ENCODE peak calls at places on chromosomes 13 and 19, in four cellular contexts. E, N, Q and H are unnamed samples.

GRCh38 chr13:72651196-72651595 is 76.2 kb downstream of the MZT1 start:
- DNase-seq in N (no peak), E (no peak), Q (peak), H (peak)

GRCh38 chr19:19540707-19541515 is 2.8 kb downstream of the CILP2 start:
- DNase-seq in E (no peak), Q (no peak), N (no peak), H (peak)

GRCh38 chr13:73556902-73557301 is 498.1 kb downstream of the KLF5 start:
- DNase-seq in N (no peak), E (no peak), Q (no peak), H (no peak)

GRCh38 chr13:90738881-90739280 is 608.6 kb upstream of the MIR17HG start:
- DNase-seq in E (no peak), N (no peak), Q (no peak), H (no peak)

GRCh38 chr13:81326913-81327312 is 986.0 kb upstream of the SPRY2 start:
- DNase-seq in Q (no peak), N (no peak), E (no peak), H (no peak)

GRCh38 chr13:27001705-27002104 is 169.9 kb downstream of the USP12 start:
- DNase-seq in Q (no peak), E (no peak), N (no peak), H (no peak)

GRCh38 chr19:13441810-13442512 is 64.3 kb downstream of the CACNA1A start:
- DNase-seq in Q (peak), N (peak), E (peak), H (peak)

GRCh38 chr19:18278521-18279265 is 2.7 kb downstream of the JUND start:
- DNase-seq in N (peak), E (peak), Q (no peak), H (peak)

GRCh38 chr19:36514012-36514612 is 14.0 kb downstream of the ZNF260 start:
- DNase-seq in N (no peak), E (no peak), Q (no peak), H (no peak)

GRCh38 chr19:14368011-14368513 is 13.2 kb upstream of the ADGRE5 start:
- DNase-seq in N (no peak), E (no peak), Q (no peak), H (peak)

GRCh38 chr13:36796052-36796451 is 23.0 kb upstream of the RFXAP start:
- DNase-seq in E (no peak), Q (no peak), N (no peak), H (peak)

GRCh38 chr13:48317511-48317981 is 14.0 kb downstream of the RB1 start:
- DNase-seq in N (no peak), Q (no peak), E (peak), H (no peak)

GRCh38 chr13:98493035-98493401 is 83.9 kb downstream of the STK24 start:
- DNase-seq in Q (no peak), N (no peak), E (no peak), H (no peak)
- H3K4me3 ChIP-seq in Q (no peak), N (no peak), E (no peak), H (no peak)

DNA sequence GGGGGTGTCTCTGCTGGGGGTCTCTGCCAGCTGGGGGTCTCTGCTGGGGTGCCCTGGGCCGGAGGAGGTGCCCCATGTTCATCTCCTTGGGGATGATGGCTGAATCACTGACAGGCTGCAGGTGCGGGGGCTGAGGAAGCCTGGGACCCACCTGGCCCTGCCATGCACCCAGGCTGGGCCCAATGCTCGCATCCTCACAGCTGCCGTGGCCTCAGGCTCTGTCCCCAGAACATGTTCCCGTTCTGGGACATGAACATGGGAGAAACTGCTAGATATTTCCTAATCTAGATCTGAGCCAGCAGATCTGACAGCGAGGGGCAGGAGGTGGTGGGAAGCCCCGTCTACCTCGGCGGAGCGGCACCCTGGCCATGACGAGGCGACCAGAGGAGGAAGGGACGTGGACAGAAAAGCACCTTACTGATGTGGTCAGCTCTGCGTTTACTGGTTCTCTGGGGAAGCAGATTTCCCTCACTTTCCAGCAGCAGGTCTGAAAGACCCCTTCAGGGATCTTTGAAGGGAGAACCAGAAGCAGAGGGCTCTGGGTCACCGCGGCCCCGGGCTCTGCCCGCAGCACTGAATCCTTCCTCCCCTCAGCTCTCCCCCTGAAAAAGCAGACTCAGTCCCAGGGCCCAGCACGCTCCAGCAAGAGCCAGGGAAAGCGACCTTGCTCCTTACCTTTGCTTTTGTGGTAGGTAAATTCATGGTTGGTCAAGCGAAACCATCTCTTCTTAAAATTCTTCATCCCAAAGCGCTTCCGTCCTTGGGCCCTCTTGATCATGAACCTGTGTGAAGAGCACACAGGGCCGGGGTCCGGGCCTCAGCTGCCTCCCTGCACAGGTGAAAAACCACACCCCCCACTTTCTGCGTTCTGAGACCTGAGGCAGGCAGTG is 26.5 kb upstream of the C13orf46 start:
- DNase-seq in Q (no peak), N (no peak), E (peak), H (no peak)
- H3K4me3 ChIP-seq in Q (no peak), N (no peak), E (no peak), H (no peak)

GRCh38 chr19:54530866-54531265 is 28.2 kb downstream of the LAIR2 start:
- DNase-seq in N (no peak), E (no peak), Q (no peak), H (no peak)

GRCh38 chr19:54525636-54526035 is 23.0 kb downstream of the LAIR2 start:
- DNase-seq in N (no peak), Q (no peak), E (no peak), H (no peak)

GRCh38 chr19:54523403-54523802 is 20.8 kb downstream of the LAIR2 start:
- DNase-seq in N (no peak), Q (no peak), E (no peak), H (peak)

GRCh38 chr19:54521860-54522513 is 19.4 kb downstream of the LAIR2 start:
- DNase-seq in Q (no peak), E (no peak), N (no peak), H (no peak)

GRCh38 chr19:54526972-54527371 is 24.3 kb downstream of the LAIR2 start:
- DNase-seq in N (no peak), Q (no peak), E (no peak), H (no peak)
- H3K4me3 ChIP-seq in N (no peak), Q (no peak), E (no peak), H (no peak)

GRCh38 chr19:50718255-50719118 is 1.1 kb downstream of the SHANK1 start:
- DNase-seq in E (no peak), N (no peak), Q (no peak), H (peak)
- H3K4me3 ChIP-seq in E (peak), N (peak), Q (peak), H (peak)

GRCh38 chr19:6271251-6271650 is 8.5 kb downstream of the MLLT1 start:
- DNase-seq in E (peak), N (no peak), Q (no peak), H (no peak)
- H3K4me3 ChIP-seq in E (peak), N (peak), Q (no peak), H (no peak)

DNA sequence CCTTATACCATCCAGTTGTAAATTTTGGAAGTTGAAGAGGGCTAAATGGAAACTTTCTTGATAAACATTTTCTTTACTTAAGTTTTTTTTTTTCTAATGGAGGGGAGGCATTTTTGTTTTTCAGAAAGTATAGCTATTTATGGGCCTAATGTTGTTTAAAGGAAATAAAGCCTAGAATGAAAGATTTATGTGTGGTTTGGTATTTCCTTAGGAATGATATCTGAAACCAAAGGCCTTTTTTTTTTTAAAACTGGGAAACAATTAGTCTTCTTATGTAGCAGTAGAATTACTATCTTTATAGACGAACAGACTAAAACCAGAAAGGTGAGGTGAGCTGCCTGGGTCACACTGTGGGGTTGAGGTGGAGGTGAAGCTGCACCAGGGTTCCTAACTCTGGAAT is 80.1 kb downstream of the ESD start:
- DNase-seq in Q (no peak), E (no peak), N (no peak), H (no peak)
- H3K4me3 ChIP-seq in Q (no peak), E (no peak), N (no peak), H (no peak)

GRCh38 chr19:7916908-7917291 is 2.3 kb downstream of the TGFBR3L start:
- DNase-seq in Q (no peak), N (no peak), E (no peak), H (no peak)
- H3K4me3 ChIP-seq in Q (no peak), N (peak), E (peak), H (no peak)

GRCh38 chr19:29645911-29646310 is 19.4 kb upstream of the PLEKHF1 start:
- DNase-seq in Q (peak), N (peak), E (peak), H (peak)
- H3K4me3 ChIP-seq in Q (no peak), N (peak), E (no peak), H (peak)

DNA sequence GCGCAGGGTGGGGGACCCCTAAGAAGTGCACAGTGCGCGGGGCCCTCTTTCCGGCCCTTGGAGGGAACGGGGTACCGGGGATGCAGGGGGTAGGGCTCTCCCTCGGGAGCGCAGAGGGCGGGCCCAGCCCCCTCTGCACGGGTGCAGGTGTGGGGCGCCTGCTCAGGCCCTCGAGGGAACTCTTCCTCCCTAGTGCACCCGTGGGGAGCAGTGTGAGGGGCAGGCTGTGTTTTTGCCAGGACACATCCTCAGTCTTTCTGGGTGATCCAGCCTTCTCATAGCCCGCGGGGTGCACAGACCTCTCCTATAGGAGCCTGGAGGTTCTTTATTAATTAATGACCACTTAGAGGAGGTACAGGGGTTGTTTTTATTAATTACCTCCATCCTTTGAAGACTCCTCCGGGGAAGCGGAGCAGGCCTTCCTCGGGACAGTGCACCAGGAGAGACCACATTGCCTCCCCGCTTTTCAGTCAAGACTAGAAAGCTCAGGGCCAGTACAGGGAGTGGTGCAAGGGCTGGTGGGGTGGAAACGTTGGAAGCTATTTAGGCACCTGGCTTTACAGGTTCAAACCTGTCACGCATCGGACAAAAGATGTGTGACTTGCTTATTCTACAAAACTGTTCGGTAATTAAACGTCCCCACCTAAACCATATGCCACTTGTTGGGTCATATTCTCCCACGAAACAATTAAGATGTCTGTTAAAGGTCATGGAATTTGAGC is 598 bp upstream of the GJB6 start:
- DNase-seq in N (no peak), E (no peak), Q (no peak), H (no peak)
- H3K4me3 ChIP-seq in N (no peak), E (peak), Q (no peak), H (no peak)

GRCh38 chr13:20178156-20178555 is 14.6 kb downstream of the GJB2 start:
- DNase-seq in Q (no peak), E (no peak), N (no peak), H (no peak)

GRCh38 chr13:20175406-20175794 is 14.5 kb upstream of the GJA3 start:
- DNase-seq in Q (no peak), E (no peak), N (no peak), H (no peak)

GRCh38 chr13:20174656-20175405 is 14.0 kb upstream of the GJA3 start:
- DNase-seq in N (peak), Q (peak), E (peak), H (peak)

GRCh38 chr13:20177049-20177831 is 15.5 kb downstream of the GJB2 start:
- DNase-seq in Q (no peak), N (no peak), E (no peak), H (no peak)

GRCh38 chr13:20175907-20176652 is 15.2 kb upstream of the GJA3 start:
- DNase-seq in N (peak), E (no peak), Q (no peak), H (no peak)
- H3K4me3 ChIP-seq in N (no peak), E (no peak), Q (no peak), H (no peak)